ENCODE peak calls at places on chromosomes 5 and 9, in ten cellular contexts. V is sigmoid colon, U is stomach, D is HCT116, Z is suprapubic skin, K is GM23338, Q is prostate gland, R is transverse colon, P is HL-60, T is Panc1. S is an unnamed sample.
A peak's percentile ranks its signal among the peaks of the same experiment; 100 is the strongest.

GRCh38 chr5:160399402-160400353 is at the start of gene FAM200C:
- DNase-seq in V (peak; percentile 96), U (peak; percentile 86), D (peak; percentile 86), Z (peak; percentile 94), K (peak; percentile 96), Q (peak; percentile 86), R (peak; percentile 91), P (peak; percentile 78), T (peak; percentile 72), S (peak; percentile 86)

GRCh38 chr5:115351356-115352195 is 55.1 kb upstream of the CCDC112 start:
- DNase-seq in V (no peak), U (no peak), D (no peak), Z (no peak), K (no peak), Q (no peak), R (no peak), P (no peak), T (no peak), S (no peak)

GRCh38 chr5:149605354-149605997 is 24.2 kb downstream of the ARHGEF37 start:
- DNase-seq in V (no peak), U (no peak), D (no peak), Z (no peak), K (no peak), Q (no peak), R (no peak), P (no peak), T (no peak), S (no peak)

GRCh38 chr5:5421149-5421960 is 1.1 kb upstream of the ICE1 start:
- DNase-seq in V (no peak), U (no peak), D (no peak), Z (no peak), K (peak; percentile 36), Q (no peak), R (peak; percentile 14), P (no peak), T (no peak), S (no peak)

GRCh38 chr5:155792873-155793272 is 534.1 kb upstream of the SGCD start:
- DNase-seq in V (no peak), U (no peak), D (no peak), Z (no peak), K (no peak), Q (no peak), R (no peak), P (no peak), T (no peak), S (no peak)

GRCh38 chr9:35658894-35659220 is 765 bp downstream of the CCDC107 start:
- DNase-seq in V (peak; percentile 84), U (no peak), D (peak; percentile 24), Z (no peak), K (no peak), Q (no peak), R (peak; percentile 47), P (no peak), T (no peak), S (peak; percentile 49)

GRCh38 chr5:84568171-84568570 is 183.5 kb upstream of the EDIL3 start:
- DNase-seq in V (no peak), U (no peak), D (no peak), Z (no peak), K (peak; percentile 30), Q (no peak), R (no peak), P (no peak), T (no peak), S (no peak)

GRCh38 chr9:6645153-6646027 is at the start of gene GLDC:
- DNase-seq in V (no peak), U (peak; percentile 61), D (peak; percentile 79), Z (no peak), K (peak; percentile 97), Q (peak; percentile 7), R (peak; percentile 62), P (no peak), T (peak; percentile 15), S (peak; percentile 22)

GRCh38 chr5:150214289-150214688 is 24.4 kb downstream of the SLC6A7 start:
- DNase-seq in V (no peak), U (no peak), D (no peak), Z (no peak), K (peak; percentile 44), Q (no peak), R (no peak), P (no peak), T (no peak), S (no peak)

GRCh38 chr9:110105107-110105506 is 102.9 kb downstream of the C9orf152 start:
- DNase-seq in V (no peak), U (no peak), D (no peak), Z (no peak), K (no peak), Q (no peak), R (no peak), P (no peak), T (no peak), S (no peak)

GRCh38 chr9:101028346-101029299 is at the start of gene PLPPR1:
- DNase-seq in V (peak; percentile 61), U (peak; percentile 51), D (no peak), Z (no peak), K (peak; percentile 84), Q (peak; percentile 57), R (peak; percentile 54), P (no peak), T (no peak), S (peak; percentile 56)

GRCh38 chr5:109630109-109630508 is 59.6 kb upstream of the MAN2A1 start:
- DNase-seq in V (no peak), U (no peak), D (no peak), Z (no peak), K (no peak), Q (no peak), R (no peak), P (no peak), T (no peak), S (no peak)

GRCh38 chr5:148457183-148457620 is 73.4 kb downstream of the FBXO38 start:
- DNase-seq in V (no peak), U (no peak), D (no peak), Z (no peak), K (peak; percentile 56), Q (no peak), R (no peak), P (no peak), T (no peak), S (no peak)

GRCh38 chr9:21591221-21592062 is 109.3 kb upstream of the IFNE start:
- DNase-seq in V (peak; percentile 82), U (peak; percentile 62), D (peak; percentile 94), Z (no peak), K (peak; percentile 53), Q (peak; percentile 26), R (peak; percentile 15), P (peak; percentile 13), T (peak; percentile 98), S (no peak)

GRCh38 chr9:127874301-127875216 is 2.9 kb downstream of the AK1 start:
- DNase-seq in V (peak; percentile 69), U (no peak), D (no peak), Z (no peak), K (no peak), Q (no peak), R (no peak), P (no peak), T (no peak), S (no peak)

GRCh38 chr9:133777111-133777791 is 39.1 kb upstream of the SARDH start:
- DNase-seq in V (no peak), U (no peak), D (no peak), Z (no peak), K (no peak), Q (no peak), R (no peak), P (no peak), T (no peak), S (no peak)

GRCh38 chr9:133775951-133776905 is 38.1 kb upstream of the SARDH start:
- DNase-seq in V (no peak), U (no peak), D (no peak), Z (no peak), K (no peak), Q (no peak), R (no peak), P (no peak), T (no peak), S (no peak)

GRCh38 chr9:133778336-133778995 is 40.3 kb upstream of the SARDH start:
- DNase-seq in V (no peak), U (no peak), D (no peak), Z (no peak), K (no peak), Q (no peak), R (no peak), P (no peak), T (no peak), S (no peak)

GRCh38 chr9:133779081-133779480 is 40.9 kb upstream of the SARDH start:
- DNase-seq in V (no peak), U (no peak), D (no peak), Z (no peak), K (no peak), Q (no peak), R (no peak), P (no peak), T (no peak), S (no peak)

GRCh38 chr9:133777871-133778270 is 39.7 kb upstream of the SARDH start:
- DNase-seq in V (no peak), U (no peak), D (no peak), Z (no peak), K (no peak), Q (no peak), R (no peak), P (no peak), T (no peak), S (no peak)
- H3K4me3 ChIP-seq in V (no peak overlapping the region), U (no peak overlapping the region), D (no peak overlapping the region), Z (no peak overlapping the region), K (no peak overlapping the region), Q (no peak overlapping the region), R (no peak overlapping the region), P (no peak overlapping the region), T (no peak overlapping the region), S (no peak overlapping the region)

DNA sequence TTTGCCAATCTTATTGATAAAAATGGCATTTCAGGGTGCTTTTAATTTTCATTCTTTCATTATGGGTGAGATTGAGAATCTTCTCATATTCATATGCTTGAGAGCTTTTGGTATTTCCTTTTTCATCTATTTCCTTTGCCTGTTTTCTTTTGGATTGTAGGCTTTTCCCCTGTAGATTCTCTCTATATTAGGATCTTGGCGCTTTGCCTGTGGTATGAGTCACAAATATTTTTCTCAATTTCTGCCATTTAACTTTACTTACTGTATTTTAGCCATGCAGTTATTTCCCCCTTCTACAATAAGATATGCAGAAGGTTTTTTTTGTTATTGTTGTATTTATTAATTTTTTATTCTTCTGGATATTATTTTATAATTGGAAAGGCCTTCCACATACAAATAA is 21.5 kb upstream of the KLF9 start:
- DNase-seq in V (no peak), U (no peak), D (no peak), Z (no peak), K (no peak), Q (no peak), R (no peak), P (no peak), T (no peak), S (no peak)
- TF ChIP-seq POLR2AphosphoS5 in V (no peak), U (no peak), D (no peak), Z (no peak), K (no peak), Q (no peak), R (no peak), P (no peak), T (no peak), S (no peak)

GRCh38 chr9:133636902-133637301 is 739 bp downstream of the DBH start:
- DNase-seq in V (no peak), U (no peak), D (no peak), Z (no peak), K (no peak), Q (no peak), R (no peak), P (no peak), T (no peak), S (no peak)
- H3K27me3 ChIP-seq in V (no peaks in the 10 kb centered on the region), U (no peaks in the 10 kb centered on the region), D (peaks cover 5% of the 10 kb centered on the region), Z (peaks cover 52% of the 10 kb centered on the region), K (no peaks in the 10 kb centered on the region), Q (peaks cover 2% of the 10 kb centered on the region), R (peaks cover 15% of the 10 kb centered on the region), P (no peaks in the 10 kb centered on the region), T (no peaks in the 10 kb centered on the region), S (no peaks in the 10 kb centered on the region)

GRCh38 chr9:129490583-129491485 is 130.1 kb downstream of the C9orf50 start:
- DNase-seq in V (peak; percentile 82), U (no peak), D (no peak), Z (no peak), K (no peak), Q (no peak), R (no peak), P (no peak), T (no peak), S (no peak)
- H3K4me3 ChIP-seq in V (peak overlapping the region; percentile 42), U (peak overlapping the region; percentile 59), D (peak overlapping the region; percentile 58), Z (peak overlapping the region; percentile 58), K (no peak overlapping the region), Q (peak overlapping the region; percentile 43), R (peak overlapping the region; percentile 51), P (no peak overlapping the region), T (peak overlapping the region; percentile 39), S (peak overlapping the region; percentile 70)

S was measured in breast epithelium.